ENCODE peak calls at places on chromosome 7, in nine cellular contexts. U is Karpas-422, R is PC-3, P is hepatocyte, H is GM23338, T is GM23248, K is SK-N-SH, C is OCI-LY7, J is HCT116. O is an unnamed sample. For H3K9me2, the result is how much of the 10 kb centered on the place peaks cover.

GRCh38 chr7:16908561-16908960 is 26.8 kb upstream of the AGR3 start:
- DNase-seq in T (no peak), H (no peak), C (no peak), U (no peak), R (no peak), K (no peak), J (no peak), P (no peak), O (no peak)

GRCh38 chr7:75804705-75805104 is 8.9 kb downstream of the CCL24 start:
- DNase-seq in P (no peak), R (no peak), J (no peak), T (no peak), U (no peak), K (no peak), C (no peak), H (no peak), O (no peak)

GRCh38 chr7:81506609-81507008 is 263.2 kb downstream of the HGF start:
- DNase-seq in H (no peak), R (no peak), K (no peak), U (no peak), P (no peak), C (no peak), T (no peak), J (no peak), O (no peak)

GRCh38 chr7:73830872-73831655 is at the start of gene CLDN4:
- DNase-seq in T (no peak), C (no peak), P (peak), U (no peak), H (peak), J (peak), R (peak), K (no peak), O (peak)

GRCh38 chr7:127807340-127807739 is 155.3 kb downstream of the SND1 start:
- DNase-seq in T (no peak), H (peak), R (no peak), C (no peak), J (no peak), U (no peak), P (no peak), K (no peak), O (no peak)

GRCh38 chr7:124398937-124399552 is 366.2 kb upstream of the TMEM229A start:
- DNase-seq in J (no peak), C (no peak), K (no peak), P (no peak), T (no peak), H (no peak), R (peak), U (no peak), O (no peak)

GRCh38 chr7:18590259-18590658 is 94.7 kb downstream of the HDAC9 start:
- DNase-seq in J (no peak), U (no peak), K (no peak), P (no peak), H (no peak), T (peak), R (no peak), C (no peak), O (no peak)

GRCh38 chr7:39535064-39535463 is 31.1 kb upstream of the YAE1 start:
- DNase-seq in R (no peak), C (no peak), U (no peak), J (no peak), H (no peak), K (no peak), T (no peak), P (peak), O (no peak)

GRCh38 chr7:107613948-107614347 is 33.9 kb downstream of the BCAP29 start:
- DNase-seq in H (no peak), T (peak), U (no peak), J (no peak), P (no peak), K (no peak), R (peak), C (no peak), O (no peak)

DNA sequence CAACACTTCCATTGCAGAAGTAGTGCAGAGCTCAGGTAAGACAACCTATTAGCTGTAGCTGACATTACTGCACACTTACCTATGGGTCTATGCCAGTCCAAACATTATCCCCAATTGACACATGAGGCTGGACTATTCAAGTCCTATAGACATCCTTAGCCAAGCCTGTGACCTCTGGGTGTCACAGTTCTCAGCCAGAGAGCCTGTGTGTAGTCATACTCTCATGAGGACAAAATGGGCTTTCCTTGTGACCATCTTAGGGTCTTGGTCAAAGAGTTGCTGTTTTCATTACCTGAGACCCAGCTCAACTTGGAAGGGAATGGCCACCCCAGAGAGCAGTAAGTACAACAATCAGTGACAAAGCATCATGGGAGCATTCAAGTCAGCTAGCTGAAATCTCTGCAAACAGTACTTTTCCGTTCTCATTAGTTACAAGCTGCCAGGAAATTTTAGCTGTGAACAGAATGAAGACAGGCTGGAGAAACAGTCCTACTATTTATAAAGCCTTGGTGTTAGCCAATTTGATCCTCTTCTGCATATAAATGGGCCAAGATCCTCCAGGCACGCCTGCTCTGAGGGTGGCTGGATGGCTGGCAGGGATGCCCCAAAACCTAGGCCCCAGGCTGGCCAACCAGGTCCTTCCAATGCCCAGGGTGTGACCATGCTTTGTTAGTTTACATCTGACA is 44.3 kb downstream of the NUDCD3 start:
- DNase-seq in T (no peak), C (no peak), P (no peak), R (no peak), J (no peak), H (no peak), K (no peak), U (no peak), O (no peak)
- H3K9me2 ChIP-seq in T (under half), C (under half), P (under half), R (under half), J (under half), H (under half), K (under half), U (under half), O (under half)

DNA sequence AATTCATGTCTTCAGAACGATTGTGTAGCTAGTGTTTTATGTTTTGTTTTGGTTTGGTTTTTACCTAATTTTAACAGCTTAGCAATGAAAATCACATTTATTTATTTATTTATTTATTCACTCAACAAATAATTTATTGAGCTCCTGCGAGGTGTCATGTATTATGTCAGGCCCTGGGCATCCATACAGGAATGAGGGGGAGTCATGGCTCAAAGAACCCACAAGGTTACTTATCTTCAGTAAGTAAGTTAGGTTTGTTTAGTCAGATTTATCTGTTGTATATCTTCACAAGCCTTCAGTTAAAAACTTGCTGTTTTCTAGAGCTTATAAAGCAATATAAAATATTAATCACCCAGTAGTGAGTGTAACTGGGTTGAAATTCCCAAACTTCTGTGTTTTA is 45.4 kb downstream of the FOXP2 start:
- DNase-seq in K (no peak), P (no peak), U (no peak), C (no peak), T (no peak), H (no peak), R (no peak), J (no peak), O (no peak)
- H3K9me2 ChIP-seq in K (under half), P (under half), U (under half), C (under half), T (under half), H (under half), R (under half), J (under half), O (under half)

GRCh38 chr7:138126928-138127327 is 50.7 kb downstream of the AKR1D1 start:
- DNase-seq in C (no peak), T (no peak), P (no peak), U (no peak), H (no peak), R (no peak), K (no peak), J (no peak), O (no peak)
- H3K9me2 ChIP-seq in C (under half), T (under half), P (under half), U (under half), H (under half), R (under half), K (under half), J (under half), O (under half)

GRCh38 chr7:133369130-133369529 is 116.3 kb downstream of the EXOC4 start:
- DNase-seq in U (no peak), J (no peak), R (no peak), P (no peak), H (no peak), K (no peak), C (no peak), T (no peak), O (no peak)

GRCh38 chr7:133367561-133367960 is 114.7 kb downstream of the EXOC4 start:
- DNase-seq in C (no peak), K (no peak), H (no peak), P (no peak), J (no peak), R (no peak), T (no peak), U (no peak), O (no peak)

GRCh38 chr7:133376514-133376913 is 123.6 kb downstream of the EXOC4 start:
- DNase-seq in R (no peak), K (no peak), H (no peak), P (no peak), C (no peak), J (no peak), U (no peak), T (no peak), O (no peak)

DNA sequence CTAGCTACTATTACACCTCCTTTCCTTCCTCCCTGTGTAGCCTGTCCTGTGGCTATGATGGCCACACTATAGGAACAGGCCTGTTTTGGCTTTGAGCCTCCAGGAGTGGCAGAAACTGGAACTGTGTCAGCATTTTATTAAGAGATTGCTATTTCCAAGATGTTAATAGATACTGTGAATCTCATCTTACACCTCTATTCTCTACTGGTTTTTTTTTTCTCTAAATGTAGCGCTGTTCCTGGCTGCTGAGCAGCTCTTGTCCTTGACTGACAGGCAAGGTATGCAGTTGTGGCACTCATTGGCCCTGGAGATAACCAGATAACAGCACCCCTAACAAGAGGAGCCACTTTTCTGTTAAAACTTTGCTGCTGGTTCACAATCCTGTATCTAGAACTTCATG is 119.5 kb downstream of the EXOC4 start:
- DNase-seq in U (no peak), R (no peak), C (no peak), H (no peak), J (no peak), K (no peak), P (no peak), T (no peak), O (no peak)
- H3K9me2 ChIP-seq in U (under half), R (under half), C (under half), H (under half), J (under half), K (under half), P (under half), T (under half), O (under half)

DNA sequence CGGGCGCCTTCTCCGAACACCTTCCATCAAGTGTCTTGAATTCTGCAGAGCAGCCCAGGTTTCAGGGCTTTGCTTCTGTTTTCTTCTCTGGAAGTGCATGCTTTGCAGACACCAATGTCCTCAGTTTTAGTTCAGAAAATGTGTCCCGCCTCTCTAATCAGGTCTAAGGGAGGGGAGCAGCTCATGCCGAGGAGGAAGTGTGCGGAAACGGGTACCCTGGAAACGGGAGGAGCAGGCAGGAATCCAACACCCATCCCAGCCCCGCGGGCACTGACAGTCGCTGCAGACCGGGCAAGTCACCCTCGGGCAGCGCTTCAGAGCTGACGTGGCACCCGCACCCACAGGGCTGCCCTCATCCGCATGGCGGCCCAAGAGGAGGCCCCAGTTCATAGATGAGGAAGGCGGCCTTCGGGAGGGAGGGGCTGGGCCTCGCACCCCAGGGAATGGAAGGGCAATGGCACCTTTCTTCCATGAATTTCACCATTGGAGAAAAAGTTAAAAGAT is 338.7 kb downstream of the DNAJB6 start:
- DNase-seq in P (no peak), U (no peak), J (no peak), T (no peak), R (no peak), K (no peak), H (no peak), C (no peak), O (no peak)
- H3K9me2 ChIP-seq in P (under half), U (under half), J (under half), T (under half), R (under half), K (under half), H (under half), C (under half), O (under half)

GRCh38 chr7:79922894-79923293 is 211.7 kb upstream of the GNAI1 start:
- DNase-seq in J (no peak), U (no peak), K (no peak), T (no peak), P (no peak), C (no peak), R (no peak), H (no peak), O (no peak)

GRCh38 chr7:79927116-79927515 is 207.5 kb upstream of the GNAI1 start:
- DNase-seq in H (no peak), U (no peak), K (no peak), C (no peak), T (no peak), P (no peak), R (no peak), J (no peak), O (no peak)

GRCh38 chr7:79921976-79922375 is 212.7 kb upstream of the GNAI1 start:
- DNase-seq in K (no peak), R (no peak), C (no peak), H (no peak), P (no peak), U (no peak), J (no peak), T (no peak), O (no peak)

DNA sequence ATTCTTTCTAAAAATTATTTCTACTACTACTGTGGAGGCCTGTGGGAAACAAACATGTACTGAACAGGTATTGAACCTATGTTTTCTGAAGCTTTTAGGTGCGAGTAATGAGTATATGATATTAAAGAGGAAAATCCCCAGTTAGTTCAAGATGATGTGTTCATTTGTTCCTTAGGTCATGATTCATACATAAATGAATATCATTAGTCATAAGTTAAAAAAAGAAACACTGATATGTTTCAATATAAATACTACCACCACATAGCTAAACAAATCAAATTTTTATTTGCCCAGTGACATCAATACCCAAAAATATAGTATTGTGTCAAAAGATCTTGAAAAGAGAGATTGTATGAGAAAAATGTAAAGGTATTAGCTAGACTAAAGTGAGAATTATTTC is 210.7 kb upstream of the GNAI1 start:
- DNase-seq in H (no peak), C (no peak), R (peak), J (no peak), U (no peak), K (no peak), P (no peak), T (peak), O (no peak)
- H3K9me2 ChIP-seq in H (under half), C (under half), R (under half), J (under half), U (under half), K (under half), P (under half), T (under half), O (under half)

DNA sequence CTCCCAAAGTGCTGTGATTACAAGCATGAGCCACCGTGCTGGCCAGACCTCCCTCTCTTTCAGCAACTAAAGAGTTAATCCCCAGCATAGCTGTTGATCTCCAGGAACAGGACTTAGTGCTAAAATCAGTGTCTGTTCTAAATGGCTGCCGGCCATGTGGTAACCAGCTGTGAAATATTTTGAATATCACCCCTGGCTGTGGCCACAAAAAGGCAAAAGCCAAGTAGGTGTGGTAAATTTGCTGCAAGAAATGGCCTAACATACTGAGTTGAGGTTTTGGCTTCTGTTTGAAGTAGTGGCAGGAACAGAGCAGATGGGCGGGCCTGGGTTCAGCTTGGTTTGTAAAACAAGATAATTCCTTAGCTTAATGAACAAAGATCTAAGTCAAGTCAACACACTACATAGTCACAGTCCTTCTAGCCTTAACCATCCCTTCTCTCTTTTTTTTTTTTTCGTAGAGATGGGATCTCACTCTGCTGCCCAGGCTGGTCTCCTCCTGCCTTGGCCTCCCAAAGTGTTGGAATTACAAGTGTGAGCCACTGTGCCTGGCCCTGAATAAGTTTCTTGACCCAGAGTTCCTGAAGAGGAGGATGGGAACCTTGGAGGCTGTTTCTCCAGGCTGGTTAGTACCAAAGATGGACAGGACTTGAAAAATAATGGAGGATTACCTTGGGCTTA is 22.7 kb upstream of the AGFG2 start:
- DNase-seq in T (peak), H (peak), K (peak), R (no peak), J (no peak), C (peak), P (peak), U (peak), O (peak)
- H3K9me2 ChIP-seq in T (under half), H (under half), K (under half), R (under half), J (under half), C (under half), P (under half), U (under half), O (under half)

GRCh38 chr7:6161463-6162330 is 110.7 kb downstream of the CYTH3 start:
- DNase-seq in T (no peak), K (no peak), C (no peak), J (no peak), P (no peak), R (no peak), U (no peak), H (no peak), O (no peak)

GRCh38 chr7:6164010-6164409 is 108.4 kb downstream of the CYTH3 start:
- DNase-seq in H (no peak), C (no peak), J (no peak), U (no peak), K (no peak), T (no peak), R (no peak), P (no peak), O (no peak)

GRCh38 chr7:6163402-6163801 is 109.0 kb downstream of the CYTH3 start:
- DNase-seq in T (no peak), P (no peak), U (no peak), H (no peak), R (no peak), K (no peak), C (no peak), J (no peak), O (no peak)

GRCh38 chr7:6162331-6162620 is 110.1 kb downstream of the CYTH3 start:
- DNase-seq in U (no peak), T (no peak), C (no peak), J (no peak), H (no peak), K (peak), P (no peak), R (no peak), O (no peak)

GRCh38 chr7:6162650-6163366 is 109.6 kb downstream of the CYTH3 start:
- DNase-seq in K (no peak), H (no peak), P (no peak), C (no peak), R (no peak), U (no peak), T (no peak), J (no peak), O (no peak)
- H3K9me2 ChIP-seq in K (under half), H (under half), P (under half), C (under half), R (under half), U (under half), T (under half), J (under half), O (under half)

GRCh38 chr7:29277436-29278215 is 83.1 kb downstream of the CHN2 start:
- DNase-seq in K (no peak), J (no peak), H (no peak), C (no peak), U (peak), P (no peak), T (no peak), R (no peak), O (no peak)

GRCh38 chr7:29275493-29275892 is 80.9 kb downstream of the CHN2 start:
- DNase-seq in J (no peak), U (peak), C (no peak), P (no peak), R (no peak), K (no peak), T (no peak), H (no peak), O (no peak)

GRCh38 chr7:29274156-29275017 is 79.8 kb downstream of the CHN2 start:
- DNase-seq in K (no peak), J (no peak), C (no peak), U (peak), R (no peak), P (no peak), H (no peak), T (peak), O (no peak)

GRCh38 chr7:29276806-29277205 is 82.2 kb downstream of the CHN2 start:
- DNase-seq in T (no peak), U (peak), K (no peak), C (no peak), H (no peak), J (no peak), R (no peak), P (no peak), O (no peak)

DNA sequence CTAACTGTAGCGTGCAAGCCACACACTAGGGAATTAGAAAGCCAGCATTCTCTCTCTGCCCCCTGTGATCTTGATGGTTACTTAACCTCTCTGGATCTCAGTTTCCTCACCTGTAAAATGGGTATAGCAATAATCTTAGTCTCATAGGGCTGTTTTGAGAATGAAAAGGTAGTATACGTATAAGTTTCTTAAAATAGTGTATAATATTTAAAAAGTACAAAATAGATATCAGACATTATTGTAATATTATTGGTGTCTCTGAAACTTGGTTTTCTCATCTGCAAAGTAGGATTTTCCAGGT is 80.4 kb downstream of the CHN2 start:
- DNase-seq in C (no peak), R (no peak), P (no peak), J (no peak), T (no peak), K (no peak), H (no peak), U (no peak), O (no peak)
- H3K9me2 ChIP-seq in C (under half), R (under half), P (under half), J (under half), T (under half), K (under half), H (under half), U (under half), O (under half)